ENCODE peak calls at places on chromosome 12, in five cellular contexts. Y is aorta, W is ascending aorta, Z is midbrain, R is endothelial cell. B is an unnamed sample.

GRCh38 chr12:123996581-123996980 is 23.6 kb downstream of the ZNF664 start:
- DNase-seq in Y (no peak), W (no peak), Z (peak), R (no peak), B (no peak)

GRCh38 chr12:111014547-111014946 is 94.2 kb upstream of the MYL2 start:
- DNase-seq in Y (no peak), W (no peak), Z (no peak), R (no peak), B (no peak)

GRCh38 chr12:104495786-104496185 is 39.0 kb downstream of the CHST11 start:
- DNase-seq in Y (no peak), W (no peak), Z (no peak), R (no peak), B (no peak)

GRCh38 chr12:18171571-18171970 is 81.6 kb upstream of the RERGL start:
- DNase-seq in Y (no peak), W (no peak), Z (no peak), R (no peak), B (no peak)

GRCh38 chr12:6792522-6793201 is 3.3 kb downstream of the CD4 start:
- DNase-seq in Y (no peak), W (no peak), Z (peak), R (no peak), B (no peak)

GRCh38 chr12:56190695-56191155 is 1.4 kb upstream of the SMARCC2 start:
- DNase-seq in Y (no peak), W (no peak), Z (no peak), R (no peak), B (peak)

GRCh38 chr12:6041891-6042290 is 82.6 kb downstream of the VWF start:
- DNase-seq in Y (peak), W (no peak), Z (no peak), R (no peak), B (no peak)

GRCh38 chr12:121580959-121581680 is at the start of gene KDM2B:
- DNase-seq in Y (no peak), W (no peak), Z (peak), R (peak), B (peak)

GRCh38 chr12:122888232-122888752 is 7.6 kb downstream of the VPS37B start:
- DNase-seq in Y (no peak), W (no peak), Z (no peak), R (no peak), B (peak)

GRCh38 chr12:118645219-118645618 is 268.9 kb downstream of the SUDS3 start:
- DNase-seq in Y (no peak), W (no peak), Z (no peak), R (peak), B (no peak)

GRCh38 chr12:14394317-14395058 is 29.0 kb downstream of the ATF7IP start:
- DNase-seq in Y (no peak), W (no peak), Z (peak), R (peak), B (peak)

B was measured in DMS79 treated with DMSO at 0.1 percent for 48 hours.